ENCODE peak calls at places on chromosomes 2 and 18, in nine cellular contexts. One of them, this sample, is unnamed.

GRCh38 chr2:219056896-219057708 is 3.6 kb downstream of the IHH start:
- DNase-seq in COR-L47: no peak
- DNase-seq in amniotic stem cell: no peak
- DNase-seq in left cardiac atrium: no peak
- DNase-seq in C1 segment of cervical spinal cord: no peak
- DNase-seq in HCEC 1CT: no peak
- DNase-seq in T-helper 2 cell: no peak
- DNase-seq in activated CD4-positive, alpha-beta T cell treated with anti-CD3 and anti-CD28 coated beads, Interleukin-2, amount 50 U/mL, for 48 hours: no peak
- DNase-seq in HT1080: no peak
- DNase-seq in this sample: no peak

GRCh38 chr2:226691265-226691664 is 108.4 kb downstream of the IRS1 start:
- DNase-seq in COR-L47: no peak
- DNase-seq in amniotic stem cell: no peak
- DNase-seq in left cardiac atrium: no peak
- DNase-seq in C1 segment of cervical spinal cord: no peak
- DNase-seq in HCEC 1CT: no peak
- DNase-seq in T-helper 2 cell: no peak
- DNase-seq in activated CD4-positive, alpha-beta T cell treated with anti-CD3 and anti-CD28 coated beads, Interleukin-2, amount 50 U/mL, for 48 hours: no peak
- DNase-seq in HT1080: no peak
- DNase-seq in this sample: no peak

GRCh38 chr18:62073461-62073860 is 113.4 kb downstream of the PIGN start:
- DNase-seq in COR-L47: no peak
- DNase-seq in amniotic stem cell: no peak
- DNase-seq in left cardiac atrium: no peak
- DNase-seq in C1 segment of cervical spinal cord: no peak
- DNase-seq in HCEC 1CT: no peak
- DNase-seq in T-helper 2 cell: no peak
- DNase-seq in activated CD4-positive, alpha-beta T cell treated with anti-CD3 and anti-CD28 coated beads, Interleukin-2, amount 50 U/mL, for 48 hours: no peak
- DNase-seq in HT1080: no peak
- DNase-seq in this sample: no peak

GRCh38 chr18:55968550-55968949 is 380.6 kb upstream of the TCF4 start:
- DNase-seq in COR-L47: no peak
- DNase-seq in amniotic stem cell: no peak
- DNase-seq in left cardiac atrium: no peak
- DNase-seq in C1 segment of cervical spinal cord: no peak
- DNase-seq in HCEC 1CT: no peak
- DNase-seq in T-helper 2 cell: no peak
- DNase-seq in activated CD4-positive, alpha-beta T cell treated with anti-CD3 and anti-CD28 coated beads, Interleukin-2, amount 50 U/mL, for 48 hours: no peak
- DNase-seq in HT1080: peak
- DNase-seq in this sample: no peak

GRCh38 chr2:237161239-237161638 is 75.5 kb downstream of the COPS8 start:
- DNase-seq in COR-L47: no peak
- DNase-seq in amniotic stem cell: no peak
- DNase-seq in left cardiac atrium: peak
- DNase-seq in C1 segment of cervical spinal cord: no peak
- DNase-seq in HCEC 1CT: no peak
- DNase-seq in T-helper 2 cell: no peak
- DNase-seq in activated CD4-positive, alpha-beta T cell treated with anti-CD3 and anti-CD28 coated beads, Interleukin-2, amount 50 U/mL, for 48 hours: no peak
- DNase-seq in HT1080: no peak
- DNase-seq in this sample: peak

GRCh38 chr18:6382968-6383367 is 31.7 kb downstream of the L3MBTL4 start:
- DNase-seq in COR-L47: no peak
- DNase-seq in amniotic stem cell: no peak
- DNase-seq in left cardiac atrium: no peak
- DNase-seq in C1 segment of cervical spinal cord: no peak
- DNase-seq in HCEC 1CT: no peak
- DNase-seq in T-helper 2 cell: no peak
- DNase-seq in activated CD4-positive, alpha-beta T cell treated with anti-CD3 and anti-CD28 coated beads, Interleukin-2, amount 50 U/mL, for 48 hours: no peak
- DNase-seq in HT1080: no peak
- DNase-seq in this sample: no peak

GRCh38 chr2:72144746-72145657 is 2.7 kb downstream of the CYP26B1 start:
- DNase-seq in COR-L47: no peak
- DNase-seq in amniotic stem cell: no peak
- DNase-seq in left cardiac atrium: peak
- DNase-seq in C1 segment of cervical spinal cord: no peak
- DNase-seq in HCEC 1CT: no peak
- DNase-seq in T-helper 2 cell: no peak
- DNase-seq in activated CD4-positive, alpha-beta T cell treated with anti-CD3 and anti-CD28 coated beads, Interleukin-2, amount 50 U/mL, for 48 hours: no peak
- DNase-seq in HT1080: no peak
- DNase-seq in this sample: peak

GRCh38 chr2:187302146-187302545 is 145.9 kb downstream of the CALCRL start:
- DNase-seq in COR-L47: no peak
- DNase-seq in amniotic stem cell: no peak
- DNase-seq in left cardiac atrium: no peak
- DNase-seq in C1 segment of cervical spinal cord: no peak
- DNase-seq in HCEC 1CT: peak
- DNase-seq in T-helper 2 cell: no peak
- DNase-seq in activated CD4-positive, alpha-beta T cell treated with anti-CD3 and anti-CD28 coated beads, Interleukin-2, amount 50 U/mL, for 48 hours: no peak
- DNase-seq in HT1080: no peak
- DNase-seq in this sample: no peak

GRCh38 chr2:6915399-6915798 is 1.8 kb upstream of the RNF144A start:
- DNase-seq in COR-L47: no peak
- DNase-seq in amniotic stem cell: no peak
- DNase-seq in left cardiac atrium: no peak
- DNase-seq in C1 segment of cervical spinal cord: no peak
- DNase-seq in HCEC 1CT: no peak
- DNase-seq in T-helper 2 cell: no peak
- DNase-seq in activated CD4-positive, alpha-beta T cell treated with anti-CD3 and anti-CD28 coated beads, Interleukin-2, amount 50 U/mL, for 48 hours: no peak
- DNase-seq in HT1080: no peak
- DNase-seq in this sample: no peak

GRCh38 chr2:45950606-45951005 is 299.1 kb downstream of the PRKCE start:
- DNase-seq in COR-L47: no peak
- DNase-seq in amniotic stem cell: no peak
- DNase-seq in left cardiac atrium: no peak
- DNase-seq in C1 segment of cervical spinal cord: no peak
- DNase-seq in HCEC 1CT: no peak
- DNase-seq in T-helper 2 cell: no peak
- DNase-seq in activated CD4-positive, alpha-beta T cell treated with anti-CD3 and anti-CD28 coated beads, Interleukin-2, amount 50 U/mL, for 48 hours: no peak
- DNase-seq in HT1080: no peak
- DNase-seq in this sample: no peak

GRCh38 chr18:44841221-44841620 is 160.5 kb downstream of the SETBP1 start:
- DNase-seq in COR-L47: no peak
- DNase-seq in amniotic stem cell: no peak
- DNase-seq in left cardiac atrium: no peak
- DNase-seq in C1 segment of cervical spinal cord: no peak
- DNase-seq in HCEC 1CT: no peak
- DNase-seq in T-helper 2 cell: no peak
- DNase-seq in activated CD4-positive, alpha-beta T cell treated with anti-CD3 and anti-CD28 coated beads, Interleukin-2, amount 50 U/mL, for 48 hours: no peak
- DNase-seq in HT1080: peak
- DNase-seq in this sample: no peak

GRCh38 chr2:57373530-57373929 is 673.1 kb upstream of the VRK2 start:
- DNase-seq in COR-L47: no peak
- DNase-seq in amniotic stem cell: peak
- DNase-seq in left cardiac atrium: no peak
- DNase-seq in C1 segment of cervical spinal cord: no peak
- DNase-seq in HCEC 1CT: peak
- DNase-seq in T-helper 2 cell: no peak
- DNase-seq in activated CD4-positive, alpha-beta T cell treated with anti-CD3 and anti-CD28 coated beads, Interleukin-2, amount 50 U/mL, for 48 hours: no peak
- DNase-seq in HT1080: peak
- DNase-seq in this sample: no peak

GRCh38 chr2:176395273-176395854 is 126.1 kb downstream of the MTX2 start:
- DNase-seq in COR-L47: no peak
- DNase-seq in amniotic stem cell: no peak
- DNase-seq in left cardiac atrium: no peak
- DNase-seq in C1 segment of cervical spinal cord: no peak
- DNase-seq in HCEC 1CT: no peak
- DNase-seq in T-helper 2 cell: no peak
- DNase-seq in activated CD4-positive, alpha-beta T cell treated with anti-CD3 and anti-CD28 coated beads, Interleukin-2, amount 50 U/mL, for 48 hours: no peak
- DNase-seq in HT1080: peak
- DNase-seq in this sample: no peak

GRCh38 chr2:68157002-68157401 is 686 bp upstream of the PNO1 start:
- DNase-seq in COR-L47: peak
- DNase-seq in amniotic stem cell: peak
- DNase-seq in left cardiac atrium: no peak
- DNase-seq in C1 segment of cervical spinal cord: no peak
- DNase-seq in HCEC 1CT: no peak
- DNase-seq in T-helper 2 cell: no peak
- DNase-seq in activated CD4-positive, alpha-beta T cell treated with anti-CD3 and anti-CD28 coated beads, Interleukin-2, amount 50 U/mL, for 48 hours: no peak
- DNase-seq in HT1080: no peak
- DNase-seq in this sample: no peak

GRCh38 chr2:115678129-115678528 is 1235.7 kb downstream of the DPP10 start:
- DNase-seq in COR-L47: no peak
- DNase-seq in amniotic stem cell: no peak
- DNase-seq in left cardiac atrium: no peak
- DNase-seq in C1 segment of cervical spinal cord: no peak
- DNase-seq in HCEC 1CT: no peak
- DNase-seq in T-helper 2 cell: no peak
- DNase-seq in activated CD4-positive, alpha-beta T cell treated with anti-CD3 and anti-CD28 coated beads, Interleukin-2, amount 50 U/mL, for 48 hours: no peak
- DNase-seq in HT1080: no peak
- DNase-seq in this sample: no peak

GRCh38 chr2:102512161-102512560 is 39.1 kb downstream of the SLC9A4 start:
- DNase-seq in COR-L47: no peak
- DNase-seq in amniotic stem cell: no peak
- DNase-seq in left cardiac atrium: no peak
- DNase-seq in C1 segment of cervical spinal cord: no peak
- DNase-seq in HCEC 1CT: no peak
- DNase-seq in T-helper 2 cell: no peak
- DNase-seq in activated CD4-positive, alpha-beta T cell treated with anti-CD3 and anti-CD28 coated beads, Interleukin-2, amount 50 U/mL, for 48 hours: no peak
- DNase-seq in HT1080: no peak
- DNase-seq in this sample: no peak

GRCh38 chr2:11873346-11873745 is 126.9 kb downstream of the LPIN1 start:
- DNase-seq in COR-L47: no peak
- DNase-seq in amniotic stem cell: no peak
- DNase-seq in left cardiac atrium: no peak
- DNase-seq in C1 segment of cervical spinal cord: no peak
- DNase-seq in HCEC 1CT: no peak
- DNase-seq in T-helper 2 cell: no peak
- DNase-seq in activated CD4-positive, alpha-beta T cell treated with anti-CD3 and anti-CD28 coated beads, Interleukin-2, amount 50 U/mL, for 48 hours: no peak
- DNase-seq in HT1080: no peak
- DNase-seq in this sample: peak

GRCh38 chr18:69432847-69433246 is 32.2 kb downstream of the DOK6 start:
- DNase-seq in COR-L47: no peak
- DNase-seq in amniotic stem cell: no peak
- DNase-seq in left cardiac atrium: no peak
- DNase-seq in C1 segment of cervical spinal cord: no peak
- DNase-seq in HCEC 1CT: no peak
- DNase-seq in T-helper 2 cell: no peak
- DNase-seq in activated CD4-positive, alpha-beta T cell treated with anti-CD3 and anti-CD28 coated beads, Interleukin-2, amount 50 U/mL, for 48 hours: no peak
- DNase-seq in HT1080: no peak
- DNase-seq in this sample: no peak

GRCh38 chr2:144942516-144943256 is 422.8 kb upstream of the ZEB2 start:
- DNase-seq in COR-L47: no peak
- DNase-seq in amniotic stem cell: peak
- DNase-seq in left cardiac atrium: no peak
- DNase-seq in C1 segment of cervical spinal cord: no peak
- DNase-seq in HCEC 1CT: peak
- DNase-seq in T-helper 2 cell: no peak
- DNase-seq in activated CD4-positive, alpha-beta T cell treated with anti-CD3 and anti-CD28 coated beads, Interleukin-2, amount 50 U/mL, for 48 hours: no peak
- DNase-seq in HT1080: peak
- DNase-seq in this sample: no peak

GRCh38 chr2:120830096-120830830 is 94.6 kb downstream of the GLI2 start:
- DNase-seq in COR-L47: no peak
- DNase-seq in amniotic stem cell: no peak
- DNase-seq in left cardiac atrium: no peak
- DNase-seq in C1 segment of cervical spinal cord: no peak
- DNase-seq in HCEC 1CT: no peak
- DNase-seq in T-helper 2 cell: no peak
- DNase-seq in activated CD4-positive, alpha-beta T cell treated with anti-CD3 and anti-CD28 coated beads, Interleukin-2, amount 50 U/mL, for 48 hours: no peak
- DNase-seq in HT1080: no peak
- DNase-seq in this sample: peak

GRCh38 chr2:42547014-42547413 is 21.4 kb upstream of the MTA3 start:
- DNase-seq in COR-L47: no peak
- DNase-seq in amniotic stem cell: no peak
- DNase-seq in left cardiac atrium: no peak
- DNase-seq in C1 segment of cervical spinal cord: no peak
- DNase-seq in HCEC 1CT: no peak
- DNase-seq in T-helper 2 cell: no peak
- DNase-seq in activated CD4-positive, alpha-beta T cell treated with anti-CD3 and anti-CD28 coated beads, Interleukin-2, amount 50 U/mL, for 48 hours: no peak
- DNase-seq in HT1080: no peak
- DNase-seq in this sample: no peak

GRCh38 chr18:22930089-22930713 is 2.9 kb upstream of the RBBP8 start:
- DNase-seq in COR-L47: peak
- DNase-seq in amniotic stem cell: peak
- DNase-seq in left cardiac atrium: peak
- DNase-seq in C1 segment of cervical spinal cord: peak
- DNase-seq in HCEC 1CT: peak
- DNase-seq in T-helper 2 cell: peak
- DNase-seq in activated CD4-positive, alpha-beta T cell treated with anti-CD3 and anti-CD28 coated beads, Interleukin-2, amount 50 U/mL, for 48 hours: peak
- DNase-seq in HT1080: peak
- DNase-seq in this sample: peak

GRCh38 chr2:127278959-127279358 is 15.0 kb downstream of the ERCC3 start:
- DNase-seq in COR-L47: no peak
- DNase-seq in amniotic stem cell: no peak
- DNase-seq in left cardiac atrium: no peak
- DNase-seq in C1 segment of cervical spinal cord: no peak
- DNase-seq in HCEC 1CT: no peak
- DNase-seq in T-helper 2 cell: no peak
- DNase-seq in activated CD4-positive, alpha-beta T cell treated with anti-CD3 and anti-CD28 coated beads, Interleukin-2, amount 50 U/mL, for 48 hours: no peak
- DNase-seq in HT1080: no peak
- DNase-seq in this sample: no peak

GRCh38 chr18:26496528-26496927 is 51.8 kb downstream of the KCTD1 start:
- DNase-seq in COR-L47: no peak
- DNase-seq in amniotic stem cell: no peak
- DNase-seq in left cardiac atrium: no peak
- DNase-seq in C1 segment of cervical spinal cord: no peak
- DNase-seq in HCEC 1CT: no peak
- DNase-seq in T-helper 2 cell: no peak
- DNase-seq in activated CD4-positive, alpha-beta T cell treated with anti-CD3 and anti-CD28 coated beads, Interleukin-2, amount 50 U/mL, for 48 hours: no peak
- DNase-seq in HT1080: no peak
- DNase-seq in this sample: no peak

GRCh38 chr2:180573951-180574350 is 406.5 kb upstream of the UBE2E3 start:
- DNase-seq in COR-L47: no peak
- DNase-seq in amniotic stem cell: peak
- DNase-seq in left cardiac atrium: no peak
- DNase-seq in C1 segment of cervical spinal cord: no peak
- DNase-seq in HCEC 1CT: no peak
- DNase-seq in T-helper 2 cell: no peak
- DNase-seq in activated CD4-positive, alpha-beta T cell treated with anti-CD3 and anti-CD28 coated beads, Interleukin-2, amount 50 U/mL, for 48 hours: no peak
- DNase-seq in HT1080: peak
- DNase-seq in this sample: no peak

GRCh38 chr2:165582863-165583506 is 113.5 kb downstream of the CSRNP3 start:
- DNase-seq in COR-L47: no peak
- DNase-seq in amniotic stem cell: no peak
- DNase-seq in left cardiac atrium: no peak
- DNase-seq in C1 segment of cervical spinal cord: no peak
- DNase-seq in HCEC 1CT: no peak
- DNase-seq in T-helper 2 cell: no peak
- DNase-seq in activated CD4-positive, alpha-beta T cell treated with anti-CD3 and anti-CD28 coated beads, Interleukin-2, amount 50 U/mL, for 48 hours: no peak
- DNase-seq in HT1080: no peak
- DNase-seq in this sample: no peak

GRCh38 chr2:222311978-222312738 is 13.4 kb upstream of the PAX3 start:
- DNase-seq in COR-L47: no peak
- DNase-seq in amniotic stem cell: no peak
- DNase-seq in left cardiac atrium: no peak
- DNase-seq in C1 segment of cervical spinal cord: no peak
- DNase-seq in HCEC 1CT: no peak
- DNase-seq in T-helper 2 cell: no peak
- DNase-seq in activated CD4-positive, alpha-beta T cell treated with anti-CD3 and anti-CD28 coated beads, Interleukin-2, amount 50 U/mL, for 48 hours: no peak
- DNase-seq in HT1080: no peak
- DNase-seq in this sample: no peak

GRCh38 chr2:227862741-227863588 is 8.5 kb upstream of the DAW1 start:
- DNase-seq in COR-L47: no peak
- DNase-seq in amniotic stem cell: peak
- DNase-seq in left cardiac atrium: peak
- DNase-seq in C1 segment of cervical spinal cord: no peak
- DNase-seq in HCEC 1CT: peak
- DNase-seq in T-helper 2 cell: no peak
- DNase-seq in activated CD4-positive, alpha-beta T cell treated with anti-CD3 and anti-CD28 coated beads, Interleukin-2, amount 50 U/mL, for 48 hours: no peak
- DNase-seq in HT1080: peak
- DNase-seq in this sample: no peak

GRCh38 chr2:203510941-203511305 is 24.2 kb downstream of the RAPH1 start:
- DNase-seq in COR-L47: no peak
- DNase-seq in amniotic stem cell: no peak
- DNase-seq in left cardiac atrium: no peak
- DNase-seq in C1 segment of cervical spinal cord: no peak
- DNase-seq in HCEC 1CT: no peak
- DNase-seq in T-helper 2 cell: no peak
- DNase-seq in activated CD4-positive, alpha-beta T cell treated with anti-CD3 and anti-CD28 coated beads, Interleukin-2, amount 50 U/mL, for 48 hours: no peak
- DNase-seq in HT1080: no peak
- DNase-seq in this sample: no peak

GRCh38 chr2:200869014-200869413 is 4.6 kb upstream of the CLK1 start:
- DNase-seq in COR-L47: no peak
- DNase-seq in amniotic stem cell: no peak
- DNase-seq in left cardiac atrium: no peak
- DNase-seq in C1 segment of cervical spinal cord: no peak
- DNase-seq in HCEC 1CT: no peak
- DNase-seq in T-helper 2 cell: no peak
- DNase-seq in activated CD4-positive, alpha-beta T cell treated with anti-CD3 and anti-CD28 coated beads, Interleukin-2, amount 50 U/mL, for 48 hours: no peak
- DNase-seq in HT1080: no peak
- DNase-seq in this sample: no peak

GRCh38 chr2:127330753-127331152 is 36.8 kb upstream of the ERCC3 start:
- DNase-seq in COR-L47: no peak
- DNase-seq in amniotic stem cell: no peak
- DNase-seq in left cardiac atrium: no peak
- DNase-seq in C1 segment of cervical spinal cord: no peak
- DNase-seq in HCEC 1CT: no peak
- DNase-seq in T-helper 2 cell: no peak
- DNase-seq in activated CD4-positive, alpha-beta T cell treated with anti-CD3 and anti-CD28 coated beads, Interleukin-2, amount 50 U/mL, for 48 hours: no peak
- DNase-seq in HT1080: no peak
- DNase-seq in this sample: no peak

This sample was measured in sigmoid colon.